ENCODE peak calls at places on chromosomes 3 and 15, in seven cellular contexts. W, L, S, O, E, H and A are unnamed samples.

GRCh38 chr3:110971010-110971585 is 100.5 kb upstream of the NECTIN3 start:
- DNase-seq in O (no peak), W (no peak), E (no peak), L (no peak), H (no peak), S (no peak), A (no peak)

GRCh38 chr3:31882431-31882830 is 98.6 kb downstream of the OSBPL10 start:
- DNase-seq in W (no peak), E (no peak), O (no peak), S (no peak), H (no peak), L (no peak), A (no peak)

GRCh38 chr15:51016615-51017014 is 78.1 kb downstream of the TNFAIP8L3 start:
- DNase-seq in O (no peak), H (no peak), W (no peak), E (no peak), L (no peak), S (peak), A (no peak)

GRCh38 chr3:146274833-146275232 is 23.9 kb upstream of the PLSCR4 start:
- DNase-seq in L (no peak), E (peak), H (no peak), S (peak), W (no peak), O (peak), A (no peak)

GRCh38 chr3:194871864-194872668 is 186.4 kb downstream of the FAM43A start:
- DNase-seq in E (peak), O (peak), L (peak), S (peak), W (no peak), H (peak), A (no peak)

GRCh38 chr3:88005066-88005465 is 53.7 kb downstream of the CGGBP1 start:
- DNase-seq in S (peak), H (no peak), O (peak), E (peak), L (no peak), W (no peak), A (no peak)

GRCh38 chr3:88150771-88151170 is 1.0 kb downstream of the C3orf38 start:
- DNase-seq in H (no peak), O (no peak), W (no peak), S (no peak), L (no peak), E (no peak), A (no peak)

GRCh38 chr3:5086708-5087107 is 35.4 kb upstream of the ARL8B start:
- DNase-seq in W (no peak), S (no peak), O (no peak), H (no peak), E (no peak), L (no peak), A (no peak)

GRCh38 chr3:171874251-171874679 is 31.1 kb downstream of the TMEM212 start:
- DNase-seq in S (peak), L (peak), O (peak), W (no peak), H (no peak), E (peak), A (peak)

GRCh38 chr3:10815487-10815886 is 541 bp upstream of the SLC6A11 start:
- DNase-seq in S (no peak), H (no peak), W (no peak), E (no peak), L (no peak), O (no peak), A (no peak)

GRCh38 chr3:88059380-88060160 is 515 bp downstream of the ZNF654 start:
- DNase-seq in W (no peak), S (no peak), O (no peak), E (no peak), L (peak), H (no peak), A (no peak)

GRCh38 chr3:42964286-42964685 is 14.8 kb upstream of the GASK1A start:
- DNase-seq in L (no peak), H (no peak), W (no peak), O (no peak), S (no peak), E (no peak), A (no peak)

DNA sequence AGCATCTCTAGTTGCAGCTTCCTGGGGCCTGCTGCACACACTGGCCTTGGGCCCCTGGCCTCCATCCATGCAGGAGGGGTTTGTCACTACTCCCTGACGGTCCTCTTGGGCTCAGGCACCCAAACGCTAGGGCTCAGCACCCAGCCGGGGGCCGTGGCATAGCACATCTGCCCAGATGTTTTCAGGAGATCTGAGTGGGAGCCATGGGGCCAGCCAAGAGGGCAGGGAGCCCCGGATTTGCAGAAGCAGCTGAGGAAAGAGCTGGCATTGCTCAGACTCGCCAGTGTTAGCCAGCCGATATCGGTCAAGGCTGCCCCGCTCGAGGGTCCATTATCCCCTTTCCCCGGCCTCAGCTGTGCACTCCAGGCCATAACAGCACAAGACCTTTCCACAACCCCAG is 1.5 kb upstream of the ALDH1A3 start:
- DNase-seq in E (no peak), L (no peak), H (no peak), W (no peak), O (no peak), S (no peak), A (no peak)
- H3K4me3 ChIP-seq in E (no peak), L (no peak), H (no peak), W (no peak), O (no peak), S (no peak), A (no peak)

DNA sequence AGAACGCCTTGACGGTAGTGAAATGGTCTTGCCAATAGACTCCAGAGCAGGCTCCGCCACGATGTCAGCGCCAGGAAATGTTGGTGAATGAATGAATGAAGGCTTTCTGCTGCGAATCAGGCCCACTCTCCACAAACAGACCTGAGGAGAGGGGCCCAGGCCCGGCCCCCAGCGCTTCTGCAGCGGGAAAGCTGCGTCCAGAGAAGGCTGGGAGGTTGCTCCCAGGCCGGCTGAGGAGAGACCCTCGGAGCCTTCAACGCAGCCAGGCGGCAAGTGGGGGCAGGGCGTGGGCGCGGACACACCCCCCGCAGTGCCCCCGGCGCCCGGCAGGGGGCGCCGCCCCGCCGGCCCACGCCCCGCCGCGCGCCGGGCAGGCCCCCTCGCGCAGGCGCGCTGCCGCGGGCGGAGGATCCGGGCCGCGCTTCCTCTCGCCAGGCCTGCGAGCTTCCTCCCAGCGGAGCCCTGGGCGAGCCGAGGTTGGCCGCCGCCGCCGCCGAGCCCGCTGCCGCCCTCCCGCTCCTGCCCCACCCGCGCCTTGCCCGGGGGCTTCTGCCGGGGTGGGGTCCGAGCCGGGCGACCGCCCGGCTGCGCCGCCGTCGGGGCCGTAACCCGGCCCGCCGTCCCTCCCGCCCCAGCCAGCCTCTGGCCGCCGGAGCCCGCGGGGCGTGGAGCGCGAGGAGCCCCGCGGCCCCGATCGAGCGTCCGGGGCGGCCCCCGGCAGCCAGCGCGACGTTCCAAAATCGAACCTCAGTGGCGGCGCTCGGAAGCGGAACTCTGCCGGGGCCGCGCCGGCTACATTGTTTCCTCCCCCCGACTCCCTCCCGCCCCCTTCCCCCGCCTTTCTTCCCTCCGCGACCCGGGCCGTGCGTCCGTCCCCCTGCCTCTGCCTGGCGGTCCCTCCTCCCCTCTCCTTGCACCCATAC is at the start of gene CSK:
- DNase-seq in L (peak), H (peak), E (no peak), W (no peak), S (peak), O (peak), A (no peak)
- TF ChIP-seq CTCF in L (peak), H (peak), E (peak), W (no peak), S (peak), O (peak), A (peak)

GRCh38 chr3:114453296-114453888 is 159.6 kb downstream of the TIGIT start:
- DNase-seq in H (no peak), S (no peak), O (no peak), E (no peak), L (no peak), W (no peak), A (no peak)

GRCh38 chr3:114452176-114452744 is 158.4 kb downstream of the TIGIT start:
- DNase-seq in W (no peak), E (no peak), L (no peak), S (no peak), O (peak), H (no peak), A (no peak)

GRCh38 chr3:114451051-114451451 is 157.2 kb downstream of the TIGIT start:
- DNase-seq in O (peak), E (no peak), H (no peak), W (no peak), L (no peak), S (no peak), A (no peak)

GRCh38 chr3:114450008-114450596 is 156.3 kb downstream of the TIGIT start:
- DNase-seq in H (no peak), E (no peak), O (no peak), W (no peak), S (no peak), L (no peak), A (no peak)

DNA sequence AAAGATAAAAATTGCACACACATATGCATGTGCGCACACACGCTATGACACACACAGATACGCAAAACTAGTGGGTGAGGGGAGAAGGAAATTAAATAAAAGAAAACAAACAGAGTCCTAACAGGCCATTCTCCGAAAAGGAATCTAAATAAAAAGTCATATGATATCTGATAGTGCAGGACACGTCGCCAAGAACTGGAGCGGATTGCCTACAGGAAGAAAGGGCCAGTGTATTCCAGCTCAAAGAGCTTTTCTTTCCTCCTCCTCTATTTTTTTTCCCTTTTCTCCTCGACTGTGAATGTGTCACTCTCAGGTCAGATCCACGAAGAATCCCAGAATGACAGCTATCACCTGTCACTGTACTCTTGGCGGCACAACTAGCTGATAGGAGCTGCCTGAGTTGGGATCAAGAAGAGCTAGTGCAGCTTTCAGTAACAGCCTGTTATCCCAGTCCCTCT is 157.8 kb downstream of the TIGIT start:
- DNase-seq in L (peak), S (peak), O (peak), W (no peak), H (peak), E (no peak), A (no peak)
- H3K4me3 ChIP-seq in L (no peak), S (peak), O (peak), W (peak), H (no peak), E (peak), A (no peak)

DNA sequence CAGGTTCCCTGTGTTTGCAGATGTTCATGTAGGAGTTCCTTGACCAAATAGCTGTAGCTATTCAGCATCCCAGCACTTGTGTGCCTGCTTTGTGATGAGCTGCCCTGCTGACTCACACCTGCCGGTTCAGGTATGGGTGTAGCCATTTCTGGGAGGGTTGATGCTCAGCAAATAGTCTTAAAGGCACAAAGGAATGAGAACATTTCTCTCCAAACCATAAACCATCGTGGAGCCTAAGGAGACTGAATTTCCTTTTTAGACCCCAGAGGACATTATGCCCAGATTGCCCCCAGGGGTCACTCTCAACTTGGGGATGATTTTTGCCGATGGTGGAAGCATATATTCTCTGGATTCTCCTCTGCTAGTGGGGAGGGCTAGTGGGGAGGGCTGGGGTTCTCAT is 80.6 kb downstream of the ADAMTSL3 start:
- DNase-seq in H (no peak), S (peak), E (no peak), W (no peak), O (peak), L (no peak), A (no peak)
- TF ChIP-seq CTCF in H (no peak), S (peak), E (no peak), W (no peak), O (peak), L (peak), A (peak)

DNA sequence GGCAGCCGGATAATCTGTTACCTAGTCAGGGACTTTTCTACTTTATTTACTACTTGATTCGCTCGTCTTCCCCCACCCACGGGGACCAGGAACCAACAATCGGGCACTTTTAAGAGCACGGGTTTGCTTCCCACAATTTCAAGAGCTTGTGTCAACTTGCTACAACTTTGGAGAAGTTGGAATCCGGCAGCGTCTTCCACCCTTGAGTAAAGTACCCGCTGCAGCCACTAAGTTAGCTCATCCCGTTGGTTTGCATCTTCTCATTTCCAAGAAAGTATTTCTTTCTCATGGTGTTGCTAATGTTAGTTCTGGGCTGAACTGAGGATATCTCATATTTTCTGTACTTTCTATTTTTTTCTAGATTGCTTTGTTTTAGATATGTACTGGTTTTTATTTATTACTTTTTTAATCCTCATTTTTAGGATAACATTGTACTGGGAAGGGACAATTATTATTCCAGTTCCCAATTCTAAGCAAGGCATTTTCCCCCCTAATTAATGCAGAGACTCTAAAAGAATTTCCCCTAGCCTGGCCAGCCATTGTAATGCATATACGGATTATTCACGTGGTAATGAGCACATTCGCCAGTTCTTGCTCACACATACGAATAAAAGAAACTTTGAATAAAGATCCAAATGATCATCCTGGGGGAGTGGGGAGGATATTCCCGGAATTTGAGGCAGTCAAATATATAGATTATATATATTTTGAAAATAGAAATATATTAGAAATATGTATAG is 4.0 kb downstream of the SOX2 start:
- DNase-seq in O (no peak), L (no peak), W (no peak), S (no peak), H (no peak), E (no peak), A (no peak)
- H3K4me3 ChIP-seq in O (no peak), L (no peak), W (no peak), S (no peak), H (no peak), E (no peak), A (no peak)

GRCh38 chr15:58509556-58509955 is 77.8 kb downstream of the LIPC start:
- DNase-seq in W (no peak), H (no peak), E (no peak), L (no peak), S (no peak), O (no peak), A (no peak)

GRCh38 chr15:58504674-58505234 is 73.0 kb downstream of the LIPC start:
- DNase-seq in L (no peak), O (no peak), E (no peak), H (no peak), W (no peak), S (no peak), A (no peak)

GRCh38 chr15:58505581-58505980 is 73.8 kb downstream of the LIPC start:
- DNase-seq in L (no peak), W (no peak), O (no peak), S (no peak), E (no peak), H (no peak), A (no peak)

GRCh38 chr15:58506064-58506490 is 74.3 kb downstream of the LIPC start:
- DNase-seq in H (no peak), W (no peak), S (no peak), O (no peak), E (no peak), L (no peak), A (no peak)

GRCh38 chr15:58506787-58507671 is 75.2 kb downstream of the LIPC start:
- DNase-seq in S (no peak), E (no peak), H (no peak), L (no peak), O (peak), W (no peak), A (peak)
- TF ChIP-seq CTCF in S (no peak), E (no peak), H (no peak), L (no peak), O (no peak), W (no peak), A (no peak)

GRCh38 chr15:40276927-40277326 is 5.9 kb downstream of the ANKRD63 start:
- DNase-seq in O (no peak), L (no peak), H (no peak), E (no peak), S (no peak), W (no peak), A (no peak)

GRCh38 chr15:40275954-40276353 is 6.9 kb downstream of the ANKRD63 start:
- DNase-seq in S (no peak), W (no peak), O (no peak), L (no peak), H (no peak), E (no peak), A (no peak)

GRCh38 chr15:40278026-40278425 is 4.8 kb downstream of the ANKRD63 start:
- DNase-seq in H (no peak), S (no peak), W (no peak), E (no peak), O (no peak), L (no peak), A (no peak)

GRCh38 chr15:40275491-40275890 is 7.4 kb downstream of the ANKRD63 start:
- DNase-seq in E (no peak), H (no peak), O (no peak), L (no peak), W (no peak), S (no peak), A (no peak)

DNA sequence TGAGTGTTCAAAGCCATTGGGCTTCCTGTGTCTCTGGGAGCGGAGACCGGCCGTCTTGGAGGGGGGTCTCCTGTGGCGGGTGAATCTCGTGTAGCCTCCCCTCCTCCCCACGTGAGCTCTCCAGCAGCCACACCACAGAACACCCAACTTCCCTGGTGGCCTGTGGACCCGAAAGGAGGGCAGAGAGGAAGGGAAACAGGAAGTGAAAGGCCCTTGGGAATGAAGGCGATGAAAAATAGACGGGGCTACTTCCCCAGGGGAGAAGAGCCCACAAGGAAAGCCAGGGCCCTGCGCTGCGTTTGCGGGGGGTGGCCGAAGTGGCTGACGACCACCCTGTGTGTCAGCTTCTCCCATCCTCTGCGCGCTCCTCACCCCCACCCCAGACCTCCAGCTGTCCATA is 5.4 kb downstream of the ANKRD63 start:
- DNase-seq in O (no peak), W (no peak), L (no peak), H (no peak), E (no peak), S (no peak), A (no peak)
- H3K4me3 ChIP-seq in O (no peak), W (no peak), L (no peak), H (no peak), E (no peak), S (no peak), A (no peak)

DNA sequence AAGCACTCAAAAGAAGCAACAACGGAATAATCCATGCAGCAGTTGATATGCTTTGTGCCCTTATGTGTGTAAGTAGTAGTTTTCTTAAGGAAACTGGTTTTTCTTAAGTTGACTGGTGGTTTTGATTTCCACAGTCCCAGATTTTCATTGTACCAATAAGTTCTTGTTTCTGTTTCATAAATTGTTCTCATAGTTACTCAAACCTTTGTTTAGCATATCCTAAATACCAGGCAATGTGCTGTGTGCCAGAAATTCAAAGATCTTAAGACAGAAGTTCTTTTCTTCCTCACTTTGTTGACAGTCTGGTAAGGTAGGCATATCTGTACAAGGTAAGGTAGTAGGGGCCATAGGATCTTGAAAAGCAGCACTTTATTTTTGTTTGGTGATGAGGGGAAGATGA is 40.0 kb downstream of the DNAJC13 start:
- DNase-seq in E (no peak), W (no peak), H (no peak), L (no peak), S (peak), O (no peak), A (no peak)
- TF ChIP-seq CTCF in E (no peak), W (no peak), H (no peak), L (no peak), S (no peak), O (no peak), A (no peak)